ENCODE peak calls at places on chromosomes 2 and 18, in eight cellular contexts. One of them, this sample, is unnamed.

GRCh38 chr2:233546774-233547173 is 19.8 kb downstream of the USP40 start:
- DNase-seq in lower lobe of right lung: no peak
- DNase-seq in RWPE2: no peak
- DNase-seq in body of pancreas: no peak
- DNase-seq in HepG2: no peak
- DNase-seq in ovary: no peak
- DNase-seq in fibroblast of lung: no peak
- DNase-seq in pancreas: no peak
- DNase-seq in this sample: no peak

GRCh38 chr18:67380867-67381266 is 135.7 kb downstream of the DSEL start:
- DNase-seq in lower lobe of right lung: no peak
- DNase-seq in RWPE2: no peak
- DNase-seq in body of pancreas: no peak
- DNase-seq in HepG2: no peak
- DNase-seq in ovary: no peak
- DNase-seq in fibroblast of lung: no peak
- DNase-seq in pancreas: no peak
- DNase-seq in this sample: no peak

GRCh38 chr2:79453918-79454317 is 58.9 kb upstream of the CTNNA2 start:
- DNase-seq in lower lobe of right lung: no peak
- DNase-seq in RWPE2: no peak
- DNase-seq in body of pancreas: no peak
- DNase-seq in HepG2: no peak
- DNase-seq in ovary: no peak
- DNase-seq in fibroblast of lung: peak; percentile 2
- DNase-seq in pancreas: no peak
- DNase-seq in this sample: no peak

GRCh38 chr18:44586782-44587524 is 93.7 kb upstream of the SETBP1 start:
- DNase-seq in lower lobe of right lung: no peak
- DNase-seq in RWPE2: no peak
- DNase-seq in body of pancreas: no peak
- DNase-seq in HepG2: no peak
- DNase-seq in ovary: no peak
- DNase-seq in fibroblast of lung: no peak
- DNase-seq in pancreas: no peak
- DNase-seq in this sample: no peak

GRCh38 chr18:48017625-48018024 is 87.2 kb upstream of the SMAD2 start:
- DNase-seq in lower lobe of right lung: no peak
- DNase-seq in RWPE2: no peak
- DNase-seq in body of pancreas: no peak
- DNase-seq in HepG2: no peak
- DNase-seq in ovary: no peak
- DNase-seq in fibroblast of lung: no peak
- DNase-seq in pancreas: no peak
- DNase-seq in this sample: peak; percentile 36

GRCh38 chr18:58615150-58616132 is 13.4 kb downstream of the ALPK2 start:
- DNase-seq in lower lobe of right lung: no peak
- DNase-seq in RWPE2: no peak
- DNase-seq in body of pancreas: peak; percentile 20
- DNase-seq in HepG2: no peak
- DNase-seq in ovary: no peak
- DNase-seq in fibroblast of lung: no peak
- DNase-seq in pancreas: no peak
- DNase-seq in this sample: no peak

GRCh38 chr2:98346259-98347236 is at the start of gene CNGA3:
- DNase-seq in lower lobe of right lung: no peak
- DNase-seq in RWPE2: no peak
- DNase-seq in body of pancreas: no peak
- DNase-seq in HepG2: no peak
- DNase-seq in ovary: peak; percentile 25
- DNase-seq in fibroblast of lung: peak; percentile 31
- DNase-seq in pancreas: no peak
- DNase-seq in this sample: no peak

GRCh38 chr18:73283788-73284187 is 416.0 kb upstream of the NETO1 start:
- DNase-seq in lower lobe of right lung: no peak
- DNase-seq in RWPE2: no peak
- DNase-seq in body of pancreas: no peak
- DNase-seq in HepG2: no peak
- DNase-seq in ovary: no peak
- DNase-seq in fibroblast of lung: peak; percentile 77
- DNase-seq in pancreas: no peak
- DNase-seq in this sample: no peak

GRCh38 chr2:10326707-10327594 is 24.2 kb downstream of the HPCAL1 start:
- DNase-seq in lower lobe of right lung: no peak
- DNase-seq in RWPE2: no peak
- DNase-seq in body of pancreas: no peak
- DNase-seq in HepG2: peak; percentile 74
- DNase-seq in ovary: no peak
- DNase-seq in fibroblast of lung: no peak
- DNase-seq in pancreas: no peak
- DNase-seq in this sample: no peak

GRCh38 chr18:57210101-57210661 is 63.3 kb downstream of the BOD1L2 start:
- DNase-seq in lower lobe of right lung: no peak
- DNase-seq in RWPE2: peak; percentile 77
- DNase-seq in body of pancreas: peak; percentile 47
- DNase-seq in HepG2: peak; percentile 45
- DNase-seq in ovary: no peak
- DNase-seq in fibroblast of lung: peak; percentile 77
- DNase-seq in pancreas: peak; percentile 39
- DNase-seq in this sample: no peak

GRCh38 chr2:182068811-182069210 is 83.2 kb downstream of the PPP1R1C start:
- DNase-seq in lower lobe of right lung: no peak
- DNase-seq in RWPE2: no peak
- DNase-seq in body of pancreas: no peak
- DNase-seq in HepG2: no peak
- DNase-seq in ovary: no peak
- DNase-seq in fibroblast of lung: peak; percentile 37
- DNase-seq in pancreas: no peak
- DNase-seq in this sample: no peak

GRCh38 chr2:9644603-9645002 is 13.8 kb upstream of the YWHAQ start:
- DNase-seq in lower lobe of right lung: no peak
- DNase-seq in RWPE2: no peak
- DNase-seq in body of pancreas: peak; percentile 53
- DNase-seq in HepG2: no peak
- DNase-seq in ovary: no peak
- DNase-seq in fibroblast of lung: peak; percentile 71
- DNase-seq in pancreas: no peak
- DNase-seq in this sample: no peak

GRCh38 chr2:26989156-26989555 is 18.7 kb downstream of the MAPRE3 start:
- DNase-seq in lower lobe of right lung: no peak
- DNase-seq in RWPE2: no peak
- DNase-seq in body of pancreas: no peak
- DNase-seq in HepG2: no peak
- DNase-seq in ovary: no peak
- DNase-seq in fibroblast of lung: peak; percentile 68
- DNase-seq in pancreas: no peak
- DNase-seq in this sample: no peak

GRCh38 chr2:196801578-196801977 is 2.1 kb upstream of the GTF3C3 start:
- DNase-seq in lower lobe of right lung: no peak
- DNase-seq in RWPE2: no peak
- DNase-seq in body of pancreas: no peak
- DNase-seq in HepG2: no peak
- DNase-seq in ovary: no peak
- DNase-seq in fibroblast of lung: peak; percentile 63
- DNase-seq in pancreas: no peak
- DNase-seq in this sample: no peak

GRCh38 chr2:232075859-232076258 is 114.3 kb downstream of the DIS3L2 start:
- DNase-seq in lower lobe of right lung: no peak
- DNase-seq in RWPE2: no peak
- DNase-seq in body of pancreas: no peak
- DNase-seq in HepG2: no peak
- DNase-seq in ovary: no peak
- DNase-seq in fibroblast of lung: peak; percentile 13
- DNase-seq in pancreas: no peak
- DNase-seq in this sample: no peak

GRCh38 chr2:202164409-202164808 is 74.0 kb downstream of the SUMO1 start:
- DNase-seq in lower lobe of right lung: no peak
- DNase-seq in RWPE2: no peak
- DNase-seq in body of pancreas: no peak
- DNase-seq in HepG2: no peak
- DNase-seq in ovary: no peak
- DNase-seq in fibroblast of lung: peak; percentile 49
- DNase-seq in pancreas: no peak
- DNase-seq in this sample: no peak

GRCh38 chr2:38095996-38096861 is 20.3 kb upstream of the CYP1B1 start:
- DNase-seq in lower lobe of right lung: no peak
- DNase-seq in RWPE2: no peak
- DNase-seq in body of pancreas: no peak
- DNase-seq in HepG2: no peak
- DNase-seq in ovary: no peak
- DNase-seq in fibroblast of lung: peak; percentile 28
- DNase-seq in pancreas: no peak
- DNase-seq in this sample: no peak

GRCh38 chr2:216724190-216724589 is 28.8 kb upstream of the IGFBP5 start:
- DNase-seq in lower lobe of right lung: no peak
- DNase-seq in RWPE2: no peak
- DNase-seq in body of pancreas: no peak
- DNase-seq in HepG2: no peak
- DNase-seq in ovary: no peak
- DNase-seq in fibroblast of lung: no peak
- DNase-seq in pancreas: no peak
- DNase-seq in this sample: no peak

GRCh38 chr18:58314284-58314683 is 270.3 kb downstream of the NEDD4L start:
- DNase-seq in lower lobe of right lung: peak; percentile 58
- DNase-seq in RWPE2: no peak
- DNase-seq in body of pancreas: peak; percentile 94
- DNase-seq in HepG2: peak; percentile 65
- DNase-seq in ovary: peak; percentile 38
- DNase-seq in fibroblast of lung: peak; percentile 96
- DNase-seq in pancreas: peak; percentile 79
- DNase-seq in this sample: peak; percentile 71

GRCh38 chr2:16022548-16023240 is 82.3 kb downstream of the MYCN start:
- DNase-seq in lower lobe of right lung: no peak
- DNase-seq in RWPE2: no peak
- DNase-seq in body of pancreas: no peak
- DNase-seq in HepG2: no peak
- DNase-seq in ovary: no peak
- DNase-seq in fibroblast of lung: no peak
- DNase-seq in pancreas: no peak
- DNase-seq in this sample: no peak
- H3K27ac ChIP-seq in lower lobe of right lung: no peak overlapping the region
- H3K27ac ChIP-seq in RWPE2: no peak overlapping the region
- H3K27ac ChIP-seq in body of pancreas: no peak overlapping the region
- H3K27ac ChIP-seq in HepG2: no peak overlapping the region
- H3K27ac ChIP-seq in ovary: no peak overlapping the region
- H3K27ac ChIP-seq in fibroblast of lung: no peak overlapping the region
- H3K27ac ChIP-seq in pancreas: no peak overlapping the region
- H3K27ac ChIP-seq in this sample: no peak overlapping the region

GRCh38 chr2:42274872-42275271 is 86.1 kb downstream of the COX7A2L start:
- DNase-seq in lower lobe of right lung: no peak
- DNase-seq in RWPE2: no peak
- DNase-seq in body of pancreas: no peak
- DNase-seq in HepG2: no peak
- DNase-seq in ovary: no peak
- DNase-seq in fibroblast of lung: no peak
- DNase-seq in pancreas: no peak
- DNase-seq in this sample: no peak
- TF ChIP-seq CTCF in lower lobe of right lung: no peak
- TF ChIP-seq CTCF in RWPE2: peak; percentile 11
- TF ChIP-seq CTCF in body of pancreas: no peak
- TF ChIP-seq CTCF in HepG2: no peak
- TF ChIP-seq CTCF in ovary: no peak
- TF ChIP-seq CTCF in fibroblast of lung: peak; percentile 8
- TF ChIP-seq CTCF in pancreas: no peak
- TF ChIP-seq CTCF in this sample: no peak

GRCh38 chr2:241092677-241093076 is 9.4 kb downstream of the MTERF4 start:
- DNase-seq in lower lobe of right lung: no peak
- DNase-seq in RWPE2: no peak
- DNase-seq in body of pancreas: no peak
- DNase-seq in HepG2: no peak
- DNase-seq in ovary: no peak
- DNase-seq in fibroblast of lung: no peak
- DNase-seq in pancreas: no peak
- DNase-seq in this sample: no peak

GRCh38 chr2:241094172-241094571 is 7.9 kb downstream of the MTERF4 start:
- DNase-seq in lower lobe of right lung: no peak
- DNase-seq in RWPE2: no peak
- DNase-seq in body of pancreas: no peak
- DNase-seq in HepG2: no peak
- DNase-seq in ovary: no peak
- DNase-seq in fibroblast of lung: no peak
- DNase-seq in pancreas: no peak
- DNase-seq in this sample: no peak

GRCh38 chr2:241088791-241089732 is 13.0 kb downstream of the MTERF4 start:
- DNase-seq in lower lobe of right lung: no peak
- DNase-seq in RWPE2: no peak
- DNase-seq in body of pancreas: no peak
- DNase-seq in HepG2: no peak
- DNase-seq in ovary: no peak
- DNase-seq in fibroblast of lung: no peak
- DNase-seq in pancreas: no peak
- DNase-seq in this sample: no peak

GRCh38 chr2:241091201-241091600 is 10.9 kb downstream of the MTERF4 start:
- DNase-seq in lower lobe of right lung: no peak
- DNase-seq in RWPE2: no peak
- DNase-seq in body of pancreas: no peak
- DNase-seq in HepG2: no peak
- DNase-seq in ovary: no peak
- DNase-seq in fibroblast of lung: no peak
- DNase-seq in pancreas: no peak
- DNase-seq in this sample: no peak

GRCh38 chr2:241091734-241092445 is 10.2 kb downstream of the MTERF4 start:
- DNase-seq in lower lobe of right lung: no peak
- DNase-seq in RWPE2: no peak
- DNase-seq in body of pancreas: no peak
- DNase-seq in HepG2: no peak
- DNase-seq in ovary: no peak
- DNase-seq in fibroblast of lung: no peak
- DNase-seq in pancreas: no peak
- DNase-seq in this sample: no peak
- H3K27ac ChIP-seq in lower lobe of right lung: no peak overlapping the region
- H3K27ac ChIP-seq in RWPE2: no peak overlapping the region
- H3K27ac ChIP-seq in body of pancreas: no peak overlapping the region
- H3K27ac ChIP-seq in HepG2: peak overlapping the region; percentile 83
- H3K27ac ChIP-seq in ovary: no peak overlapping the region
- H3K27ac ChIP-seq in fibroblast of lung: no peak overlapping the region
- H3K27ac ChIP-seq in pancreas: no peak overlapping the region
- H3K27ac ChIP-seq in this sample: no peak overlapping the region

DNA sequence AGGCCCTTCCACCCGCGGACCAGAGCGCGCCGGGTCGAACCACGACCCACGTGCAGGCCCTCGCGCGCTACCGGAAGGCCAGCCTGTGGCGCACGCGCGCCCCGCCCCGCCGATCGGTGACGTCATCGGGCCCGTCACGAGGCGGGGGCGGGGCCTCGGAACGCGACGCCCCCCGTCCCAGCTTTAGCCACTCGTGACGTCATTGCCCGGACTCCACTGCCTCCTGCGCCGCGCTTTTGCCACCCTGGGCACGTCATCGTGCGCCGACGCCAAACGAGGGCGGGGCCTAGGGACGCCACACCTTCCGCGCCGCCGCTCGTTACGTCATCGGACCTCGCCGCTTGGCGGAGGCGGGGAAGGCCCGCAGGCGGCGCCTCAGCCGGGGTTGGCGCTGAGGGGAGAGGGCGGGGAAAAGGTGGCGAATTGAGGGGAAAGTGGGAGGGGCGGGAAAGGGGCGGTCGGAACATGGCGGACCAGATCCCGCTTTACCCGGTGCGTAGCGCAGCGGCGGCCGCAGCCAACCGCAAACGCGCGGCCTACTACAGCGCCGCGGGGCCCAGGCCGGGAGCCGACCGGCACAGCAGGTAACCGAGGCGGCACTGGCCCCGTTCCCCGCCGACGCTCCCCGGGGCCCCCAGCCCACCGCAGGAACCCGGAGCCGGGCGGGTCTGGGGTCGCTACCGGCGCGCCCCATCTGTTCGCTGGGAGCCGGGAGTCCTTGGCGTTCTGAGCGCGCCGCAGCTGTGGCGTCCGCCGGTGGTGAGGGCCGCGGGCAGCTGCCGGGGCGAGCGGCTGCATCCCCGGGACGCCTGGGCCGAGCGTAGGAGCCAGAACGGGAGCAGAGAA is at the start of gene ATP9B:
- DNase-seq in lower lobe of right lung: peak; percentile 96
- DNase-seq in RWPE2: peak; percentile 96
- DNase-seq in body of pancreas: peak; percentile 95
- DNase-seq in HepG2: peak; percentile 80
- DNase-seq in ovary: peak; percentile 100
- DNase-seq in fibroblast of lung: peak; percentile 96
- DNase-seq in pancreas: peak; percentile 97
- DNase-seq in this sample: peak; percentile 98
- TF ChIP-seq CTCF in lower lobe of right lung: peak; percentile 14
- TF ChIP-seq CTCF in RWPE2: no peak
- TF ChIP-seq CTCF in body of pancreas: peak; percentile 51
- TF ChIP-seq CTCF in HepG2: peak; percentile 61
- TF ChIP-seq CTCF in ovary: no peak
- TF ChIP-seq CTCF in fibroblast of lung: peak; percentile 14
- TF ChIP-seq CTCF in pancreas: no peak
- TF ChIP-seq CTCF in this sample: peak; percentile 17

This sample was measured in left lung.